ENCODE peak calls at places on chromosomes 11 and 22, in eight cellular contexts. One of them, this sample, is unnamed.

GRCh38 chr11:45021692-45022130 is 71.0 kb upstream of the TP53I11 start:
- DNase-seq in M059J: peak; percentile 86
- DNase-seq in H54: no peak
- DNase-seq in lung microvascular endothelial cell: peak; percentile 20
- DNase-seq in LHCN-M2: peak; percentile 39
- DNase-seq in dorsolateral prefrontal cortex: no peak
- DNase-seq in activated T-cell treated with anti-CD3 and anti-CD28 coated beads, Interleukin-2, amount 50 U/mL, for 72 hours: no peak
- DNase-seq in NCI-H187: no peak
- DNase-seq in this sample: no peak

GRCh38 chr22:19910180-19910744 is 31.3 kb upstream of the COMT start:
- DNase-seq in NCI-H187: no peak
- DNase-seq in LHCN-M2: no peak
- DNase-seq in M059J: no peak
- DNase-seq in dorsolateral prefrontal cortex: no peak
- DNase-seq in lung microvascular endothelial cell: no peak
- DNase-seq in activated T-cell treated with anti-CD3 and anti-CD28 coated beads, Interleukin-2, amount 50 U/mL, for 72 hours: no peak
- DNase-seq in H54: no peak
- DNase-seq in this sample: no peak

GRCh38 chr22:49961601-49962011 is 1.0 kb downstream of the PIM3 start:
- DNase-seq in NCI-H187: no peak
- DNase-seq in H54: no peak
- DNase-seq in LHCN-M2: no peak
- DNase-seq in activated T-cell treated with anti-CD3 and anti-CD28 coated beads, Interleukin-2, amount 50 U/mL, for 72 hours: peak; percentile 63
- DNase-seq in lung microvascular endothelial cell: no peak
- DNase-seq in dorsolateral prefrontal cortex: peak; percentile 43
- DNase-seq in M059J: no peak
- DNase-seq in this sample: no peak

GRCh38 chr11:68839953-68840641 is 1.6 kb downstream of the CPT1A start:
- DNase-seq in activated T-cell treated with anti-CD3 and anti-CD28 coated beads, Interleukin-2, amount 50 U/mL, for 72 hours: peak; percentile 14
- DNase-seq in LHCN-M2: peak; percentile 17
- DNase-seq in M059J: peak; percentile 45
- DNase-seq in NCI-H187: no peak
- DNase-seq in dorsolateral prefrontal cortex: no peak
- DNase-seq in lung microvascular endothelial cell: peak; percentile 68
- DNase-seq in H54: no peak
- DNase-seq in this sample: peak; percentile 21

GRCh38 chr11:18013790-18014507 is 1.1 kb upstream of the SERGEF start:
- DNase-seq in dorsolateral prefrontal cortex: no peak
- DNase-seq in LHCN-M2: no peak
- DNase-seq in NCI-H187: no peak
- DNase-seq in lung microvascular endothelial cell: no peak
- DNase-seq in H54: no peak
- DNase-seq in M059J: peak; percentile 18
- DNase-seq in activated T-cell treated with anti-CD3 and anti-CD28 coated beads, Interleukin-2, amount 50 U/mL, for 72 hours: no peak
- DNase-seq in this sample: peak; percentile 15

GRCh38 chr11:12287374-12288211 is 89.8 kb upstream of the PARVA start:
- DNase-seq in activated T-cell treated with anti-CD3 and anti-CD28 coated beads, Interleukin-2, amount 50 U/mL, for 72 hours: no peak
- DNase-seq in H54: peak; percentile 78
- DNase-seq in lung microvascular endothelial cell: peak; percentile 95
- DNase-seq in LHCN-M2: peak; percentile 96
- DNase-seq in NCI-H187: no peak
- DNase-seq in M059J: peak; percentile 98
- DNase-seq in dorsolateral prefrontal cortex: no peak
- DNase-seq in this sample: no peak

GRCh38 chr11:34731596-34731995 is 110.7 kb downstream of the EHF start:
- DNase-seq in NCI-H187: no peak
- DNase-seq in dorsolateral prefrontal cortex: no peak
- DNase-seq in lung microvascular endothelial cell: no peak
- DNase-seq in LHCN-M2: no peak
- DNase-seq in H54: no peak
- DNase-seq in M059J: no peak
- DNase-seq in activated T-cell treated with anti-CD3 and anti-CD28 coated beads, Interleukin-2, amount 50 U/mL, for 72 hours: no peak
- DNase-seq in this sample: no peak

GRCh38 chr22:38236786-38237185 is 35.0 kb downstream of the MAFF start:
- DNase-seq in lung microvascular endothelial cell: no peak
- DNase-seq in M059J: no peak
- DNase-seq in dorsolateral prefrontal cortex: no peak
- DNase-seq in LHCN-M2: no peak
- DNase-seq in H54: no peak
- DNase-seq in NCI-H187: no peak
- DNase-seq in activated T-cell treated with anti-CD3 and anti-CD28 coated beads, Interleukin-2, amount 50 U/mL, for 72 hours: no peak
- DNase-seq in this sample: no peak

GRCh38 chr11:120169981-120170698 is 32.2 kb upstream of the TRIM29 start:
- DNase-seq in NCI-H187: no peak
- DNase-seq in H54: no peak
- DNase-seq in dorsolateral prefrontal cortex: no peak
- DNase-seq in LHCN-M2: no peak
- DNase-seq in activated T-cell treated with anti-CD3 and anti-CD28 coated beads, Interleukin-2, amount 50 U/mL, for 72 hours: no peak
- DNase-seq in M059J: no peak
- DNase-seq in lung microvascular endothelial cell: no peak
- DNase-seq in this sample: no peak

GRCh38 chr11:65060913-65061408 is 2.6 kb upstream of the NAALADL1 start:
- DNase-seq in lung microvascular endothelial cell: peak; percentile 52
- DNase-seq in activated T-cell treated with anti-CD3 and anti-CD28 coated beads, Interleukin-2, amount 50 U/mL, for 72 hours: no peak
- DNase-seq in LHCN-M2: no peak
- DNase-seq in NCI-H187: no peak
- DNase-seq in M059J: peak; percentile 35
- DNase-seq in H54: no peak
- DNase-seq in dorsolateral prefrontal cortex: no peak
- DNase-seq in this sample: no peak

GRCh38 chr22:17234144-17234623 is 14.9 kb upstream of the ADA2 start:
- DNase-seq in M059J: no peak
- DNase-seq in dorsolateral prefrontal cortex: no peak
- DNase-seq in NCI-H187: no peak
- DNase-seq in LHCN-M2: no peak
- DNase-seq in H54: no peak
- DNase-seq in lung microvascular endothelial cell: peak; percentile 12
- DNase-seq in activated T-cell treated with anti-CD3 and anti-CD28 coated beads, Interleukin-2, amount 50 U/mL, for 72 hours: no peak
- DNase-seq in this sample: no peak

GRCh38 chr11:118552341-118552740 is 13.4 kb downstream of the IFT46 start:
- DNase-seq in M059J: no peak
- DNase-seq in NCI-H187: no peak
- DNase-seq in dorsolateral prefrontal cortex: no peak
- DNase-seq in activated T-cell treated with anti-CD3 and anti-CD28 coated beads, Interleukin-2, amount 50 U/mL, for 72 hours: no peak
- DNase-seq in H54: no peak
- DNase-seq in lung microvascular endothelial cell: no peak
- DNase-seq in LHCN-M2: no peak
- DNase-seq in this sample: no peak